ENCODE peak calls at places on chromosomes 1 and 21, in six cellular contexts. One of them, this sample, is unnamed. For H3K4me1, the result is how much of the 10 kb centered on the place peaks cover.

GRCh38 chr1:183228650-183229220 is 42.7 kb downstream of the LAMC2 start:
- DNase-seq in pancreas: no peak
- DNase-seq in heart left ventricle: no peak
- DNase-seq in K562: no peak
- DNase-seq in colonic mucosa: peak
- DNase-seq in tibial artery: no peak
- DNase-seq in this sample: no peak

GRCh38 chr1:54937469-54937868 is 43.0 kb upstream of the TMEM61 start:
- DNase-seq in heart left ventricle: no peak
- DNase-seq in colonic mucosa: no peak
- DNase-seq in pancreas: no peak
- DNase-seq in tibial artery: no peak
- DNase-seq in K562: no peak
- DNase-seq in this sample: no peak

GRCh38 chr1:84619383-84620093 is 45.3 kb upstream of the CTBS start:
- DNase-seq in pancreas: no peak
- DNase-seq in K562: peak
- DNase-seq in colonic mucosa: no peak
- DNase-seq in tibial artery: no peak
- DNase-seq in heart left ventricle: no peak
- DNase-seq in this sample: no peak

GRCh38 chr1:82388679-82389078 is 587.9 kb downstream of the ADGRL2 start:
- DNase-seq in colonic mucosa: no peak
- DNase-seq in pancreas: no peak
- DNase-seq in heart left ventricle: no peak
- DNase-seq in K562: no peak
- DNase-seq in tibial artery: no peak
- DNase-seq in this sample: no peak

GRCh38 chr1:216095400-216095799 is 327.8 kb downstream of the USH2A start:
- DNase-seq in K562: no peak
- DNase-seq in colonic mucosa: no peak
- DNase-seq in tibial artery: no peak
- DNase-seq in heart left ventricle: no peak
- DNase-seq in pancreas: no peak
- DNase-seq in this sample: no peak

GRCh38 chr1:213940947-213941346 is 46.8 kb upstream of the PROX1 start:
- DNase-seq in pancreas: no peak
- DNase-seq in tibial artery: no peak
- DNase-seq in heart left ventricle: no peak
- DNase-seq in K562: no peak
- DNase-seq in colonic mucosa: no peak
- DNase-seq in this sample: no peak

GRCh38 chr21:37224861-37225260 is 42.3 kb downstream of the VPS26C start:
- DNase-seq in colonic mucosa: no peak
- DNase-seq in heart left ventricle: no peak
- DNase-seq in tibial artery: no peak
- DNase-seq in K562: no peak
- DNase-seq in pancreas: no peak
- DNase-seq in this sample: no peak

GRCh38 chr1:15283500-15283899 is 36.5 kb downstream of the FHAD1 start:
- DNase-seq in K562: no peak
- DNase-seq in pancreas: no peak
- DNase-seq in colonic mucosa: no peak
- DNase-seq in heart left ventricle: peak
- DNase-seq in tibial artery: no peak
- DNase-seq in this sample: no peak

GRCh38 chr1:91732291-91732953 is 153.5 kb downstream of the TGFBR3 start:
- DNase-seq in pancreas: no peak
- DNase-seq in tibial artery: no peak
- DNase-seq in heart left ventricle: no peak
- DNase-seq in K562: peak
- DNase-seq in colonic mucosa: no peak
- DNase-seq in this sample: no peak

GRCh38 chr1:76033800-76034475 is 40.6 kb upstream of the ST6GALNAC3 start:
- DNase-seq in tibial artery: no peak
- DNase-seq in colonic mucosa: no peak
- DNase-seq in pancreas: no peak
- DNase-seq in K562: no peak
- DNase-seq in heart left ventricle: no peak
- DNase-seq in this sample: no peak

GRCh38 chr1:201422436-201423030 is 1.0 kb upstream of the TNNI1 start:
- DNase-seq in tibial artery: no peak
- DNase-seq in heart left ventricle: no peak
- DNase-seq in colonic mucosa: no peak
- DNase-seq in pancreas: no peak
- DNase-seq in K562: no peak
- DNase-seq in this sample: no peak

GRCh38 chr1:10113501-10113900 is 80.7 kb downstream of the UBE4B start:
- DNase-seq in tibial artery: no peak
- DNase-seq in K562: no peak
- DNase-seq in heart left ventricle: no peak
- DNase-seq in colonic mucosa: no peak
- DNase-seq in pancreas: no peak
- DNase-seq in this sample: no peak

GRCh38 chr1:8870605-8871538 is 7.6 kb downstream of the ENO1 start:
- DNase-seq in heart left ventricle: no peak
- DNase-seq in K562: no peak
- DNase-seq in colonic mucosa: no peak
- DNase-seq in tibial artery: no peak
- DNase-seq in pancreas: no peak
- DNase-seq in this sample: no peak

GRCh38 chr1:93694039-93694438 is 12.4 kb upstream of the BCAR3 start:
- DNase-seq in colonic mucosa: no peak
- DNase-seq in heart left ventricle: no peak
- DNase-seq in pancreas: no peak
- DNase-seq in tibial artery: peak
- DNase-seq in K562: no peak
- DNase-seq in this sample: no peak

DNA sequence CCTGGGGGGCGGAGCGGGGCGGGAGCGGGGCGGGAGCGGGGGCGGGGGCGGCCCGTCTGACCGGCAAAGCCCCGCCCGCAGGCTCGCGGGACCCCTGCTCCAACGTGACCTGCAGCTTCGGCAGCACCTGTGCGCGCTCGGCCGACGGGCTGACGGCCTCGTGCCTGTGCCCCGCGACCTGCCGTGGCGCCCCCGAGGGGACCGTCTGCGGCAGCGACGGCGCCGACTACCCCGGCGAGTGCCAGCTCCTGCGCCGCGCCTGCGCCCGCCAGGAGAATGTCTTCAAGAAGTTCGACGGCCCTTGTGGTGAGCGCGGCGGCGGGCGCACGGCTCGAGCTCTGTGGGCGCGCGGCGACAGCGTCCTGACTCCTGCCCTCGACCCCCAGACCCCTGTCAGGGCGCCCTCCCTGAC is 21.2 kb downstream of the AGRN start:
- DNase-seq in tibial artery: no peak
- DNase-seq in pancreas: no peak
- DNase-seq in K562: no peak
- DNase-seq in colonic mucosa: no peak
- DNase-seq in heart left ventricle: no peak
- DNase-seq in this sample: no peak
- H3K4me3 ChIP-seq in tibial artery: peak
- H3K4me3 ChIP-seq in pancreas: no peak
- H3K4me3 ChIP-seq in K562: no peak
- H3K4me3 ChIP-seq in colonic mucosa: no peak
- H3K4me3 ChIP-seq in heart left ventricle: no peak
- H3K4me3 ChIP-seq in this sample: no peak

GRCh38 chr1:19460535-19461351 is 24.6 kb downstream of the CAPZB start:
- DNase-seq in pancreas: no peak
- DNase-seq in colonic mucosa: no peak
- DNase-seq in K562: no peak
- DNase-seq in tibial artery: no peak
- DNase-seq in heart left ventricle: no peak
- DNase-seq in this sample: no peak

GRCh38 chr1:19463204-19463803 is 22.0 kb downstream of the CAPZB start:
- DNase-seq in pancreas: no peak
- DNase-seq in tibial artery: no peak
- DNase-seq in colonic mucosa: no peak
- DNase-seq in heart left ventricle: no peak
- DNase-seq in K562: no peak
- DNase-seq in this sample: no peak

GRCh38 chr1:19458815-19459417 is 26.4 kb downstream of the CAPZB start:
- DNase-seq in heart left ventricle: no peak
- DNase-seq in tibial artery: no peak
- DNase-seq in colonic mucosa: peak
- DNase-seq in K562: no peak
- DNase-seq in pancreas: no peak
- DNase-seq in this sample: no peak

GRCh38 chr1:19462781-19463180 is 22.6 kb downstream of the CAPZB start:
- DNase-seq in K562: no peak
- DNase-seq in tibial artery: no peak
- DNase-seq in pancreas: no peak
- DNase-seq in colonic mucosa: no peak
- DNase-seq in heart left ventricle: no peak
- DNase-seq in this sample: no peak

GRCh38 chr1:19461352-19461645 is 24.0 kb downstream of the CAPZB start:
- DNase-seq in colonic mucosa: no peak
- DNase-seq in heart left ventricle: no peak
- DNase-seq in pancreas: no peak
- DNase-seq in tibial artery: no peak
- DNase-seq in K562: no peak
- DNase-seq in this sample: no peak
- H3K4me1 ChIP-seq in colonic mucosa: under half
- H3K4me1 ChIP-seq in heart left ventricle: under half
- H3K4me1 ChIP-seq in pancreas: under half
- H3K4me1 ChIP-seq in tibial artery: under half
- H3K4me1 ChIP-seq in K562: under half
- H3K4me1 ChIP-seq in this sample: half or more

GRCh38 chr21:45997495-45998275 is 16.1 kb downstream of the COL6A1 start:
- DNase-seq in colonic mucosa: peak
- DNase-seq in heart left ventricle: no peak
- DNase-seq in tibial artery: peak
- DNase-seq in K562: no peak
- DNase-seq in pancreas: peak
- DNase-seq in this sample: peak

GRCh38 chr21:45995686-45996179 is 14.2 kb downstream of the COL6A1 start:
- DNase-seq in pancreas: no peak
- DNase-seq in tibial artery: peak
- DNase-seq in colonic mucosa: peak
- DNase-seq in K562: no peak
- DNase-seq in heart left ventricle: no peak
- DNase-seq in this sample: peak

GRCh38 chr21:45994738-45995685 is 13.4 kb downstream of the COL6A1 start:
- DNase-seq in tibial artery: no peak
- DNase-seq in heart left ventricle: peak
- DNase-seq in colonic mucosa: peak
- DNase-seq in K562: no peak
- DNase-seq in pancreas: no peak
- DNase-seq in this sample: no peak

GRCh38 chr21:45997205-45997494 is 15.6 kb downstream of the COL6A1 start:
- DNase-seq in heart left ventricle: no peak
- DNase-seq in K562: no peak
- DNase-seq in tibial artery: no peak
- DNase-seq in colonic mucosa: no peak
- DNase-seq in pancreas: no peak
- DNase-seq in this sample: no peak

DNA sequence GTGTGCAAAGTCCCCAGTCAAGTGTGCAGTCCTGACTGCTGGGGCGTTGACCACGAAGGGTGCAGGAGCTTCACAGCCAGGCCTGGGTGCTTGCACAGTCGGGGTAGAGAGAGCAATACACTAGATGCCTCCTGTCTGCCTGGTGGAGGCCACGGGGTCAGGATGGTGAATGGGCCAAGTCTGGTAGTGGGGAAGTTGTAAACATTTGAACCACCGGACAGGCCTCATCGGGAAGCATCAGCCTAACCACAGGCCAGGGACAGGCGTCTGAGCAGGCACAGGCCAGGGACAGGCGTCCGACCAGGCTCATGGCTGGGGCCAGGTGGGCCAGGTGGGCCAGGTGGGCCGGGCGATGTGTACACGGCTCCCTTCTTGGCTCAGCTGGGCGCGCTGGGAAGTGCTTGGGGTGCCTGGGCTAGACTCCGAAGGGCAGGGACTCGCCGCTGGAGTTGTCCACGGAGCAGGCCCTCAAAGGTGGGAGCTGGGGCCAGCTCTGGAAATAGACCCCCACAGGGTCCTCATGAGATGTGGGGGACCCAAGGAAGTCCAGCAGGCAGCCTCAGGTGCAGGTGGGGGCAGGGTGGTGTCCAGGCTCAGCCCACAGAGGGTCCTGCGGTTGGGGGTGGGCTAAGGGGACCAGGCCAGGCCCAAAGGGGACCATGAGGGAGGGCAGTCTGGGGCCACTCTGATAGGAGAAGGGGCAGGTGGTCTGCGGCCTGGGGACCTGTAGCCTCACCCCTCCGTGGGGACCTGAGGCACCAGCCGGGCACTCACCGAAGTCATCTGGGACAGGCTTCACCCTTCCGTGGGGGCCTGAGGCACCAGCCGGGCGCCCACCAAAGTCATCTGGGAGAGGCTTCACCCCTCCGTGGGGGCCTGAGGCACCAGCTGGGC is 15.0 kb downstream of the COL6A1 start:
- DNase-seq in tibial artery: peak
- DNase-seq in K562: no peak
- DNase-seq in colonic mucosa: peak
- DNase-seq in heart left ventricle: no peak
- DNase-seq in pancreas: peak
- DNase-seq in this sample: no peak
- H3K27ac ChIP-seq in tibial artery: peak
- H3K27ac ChIP-seq in K562: no peak
- H3K27ac ChIP-seq in colonic mucosa: no peak
- H3K27ac ChIP-seq in heart left ventricle: no peak
- H3K27ac ChIP-seq in pancreas: no peak
- H3K27ac ChIP-seq in this sample: no peak

GRCh38 chr1:160460214-160460642 is 59.9 kb downstream of the VANGL2 start:
- DNase-seq in K562: no peak
- DNase-seq in colonic mucosa: no peak
- DNase-seq in pancreas: no peak
- DNase-seq in tibial artery: no peak
- DNase-seq in heart left ventricle: no peak
- DNase-seq in this sample: no peak

GRCh38 chr1:160460683-160461287 is 60.4 kb downstream of the VANGL2 start:
- DNase-seq in tibial artery: no peak
- DNase-seq in heart left ventricle: no peak
- DNase-seq in pancreas: no peak
- DNase-seq in K562: peak
- DNase-seq in colonic mucosa: no peak
- DNase-seq in this sample: no peak

GRCh38 chr1:160459056-160459455 is 58.7 kb downstream of the VANGL2 start:
- DNase-seq in tibial artery: no peak
- DNase-seq in pancreas: no peak
- DNase-seq in heart left ventricle: no peak
- DNase-seq in colonic mucosa: no peak
- DNase-seq in K562: no peak
- DNase-seq in this sample: no peak

GRCh38 chr1:160455153-160455517 is 54.8 kb downstream of the VANGL2 start:
- DNase-seq in pancreas: no peak
- DNase-seq in heart left ventricle: no peak
- DNase-seq in K562: no peak
- DNase-seq in tibial artery: no peak
- DNase-seq in colonic mucosa: no peak
- DNase-seq in this sample: no peak

DNA sequence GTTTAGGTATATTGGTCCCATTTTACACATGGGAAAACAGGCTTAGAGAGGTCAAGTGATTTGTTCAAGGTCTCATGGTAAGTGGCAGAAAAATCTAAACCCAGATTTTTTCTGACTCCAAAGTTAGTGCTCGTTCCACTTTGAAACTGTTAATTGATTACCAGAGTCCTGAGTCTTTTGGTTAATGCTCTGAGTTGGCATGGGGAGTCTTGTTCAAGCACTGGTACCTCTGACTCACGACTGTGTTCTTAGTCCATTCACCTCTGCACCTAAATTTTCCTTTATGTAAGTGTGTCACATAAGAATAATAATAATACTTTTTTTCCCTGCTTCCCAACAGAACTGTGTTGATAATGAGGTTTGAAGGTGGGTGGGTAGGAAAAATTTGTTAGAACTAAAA is 59.3 kb downstream of the VANGL2 start:
- DNase-seq in K562: no peak
- DNase-seq in tibial artery: no peak
- DNase-seq in pancreas: no peak
- DNase-seq in colonic mucosa: no peak
- DNase-seq in heart left ventricle: no peak
- DNase-seq in this sample: no peak
- H3K4me3 ChIP-seq in K562: no peak
- H3K4me3 ChIP-seq in tibial artery: no peak
- H3K4me3 ChIP-seq in pancreas: no peak
- H3K4me3 ChIP-seq in colonic mucosa: no peak
- H3K4me3 ChIP-seq in heart left ventricle: no peak
- H3K4me3 ChIP-seq in this sample: no peak